ENCODE peak calls at places on chromosomes 6 and 20, in six cellular contexts. I, F, O, X, S and R are unnamed samples.

GRCh38 chr20:61927193-61927825 is 138.4 kb downstream of the TAF4 start:
- DNase-seq in I (peak; percentile 77), F (no peak), O (no peak), X (no peak), S (peak; percentile 38), R (no peak)

GRCh38 chr6:107539849-107540464 is 50.0 kb downstream of the SOBP start:
- DNase-seq in I (no peak), F (no peak), O (no peak), X (no peak), S (no peak), R (no peak)

GRCh38 chr6:44202332-44202971 is 14.3 kb upstream of the MYMX start:
- DNase-seq in I (no peak), F (no peak), O (peak; percentile 37), X (no peak), S (no peak), R (no peak)

GRCh38 chr6:92364948-92365386 is 1054.4 kb downstream of the EPHA7 start:
- DNase-seq in I (no peak), F (no peak), O (no peak), X (no peak), S (no peak), R (no peak)

GRCh38 chr6:47743744-47744143 is 38.1 kb upstream of the OPN5 start:
- DNase-seq in I (no peak), F (no peak), O (no peak), X (no peak), S (no peak), R (no peak)

GRCh38 chr6:1584996-1585668 is 24.6 kb upstream of the FOXC1 start:
- DNase-seq in I (no peak), F (no peak), O (no peak), X (no peak), S (no peak), R (no peak)

GRCh38 chr6:137640086-137640485 is 145.9 kb upstream of the OLIG3 start:
- DNase-seq in I (no peak), F (no peak), O (no peak), X (no peak), S (no peak), R (no peak)

GRCh38 chr20:37522258-37523011 is 1.4 kb downstream of the NNAT start:
- DNase-seq in I (no peak), F (peak; percentile 73), O (peak; percentile 64), X (no peak), S (peak; percentile 89), R (peak; percentile 85)

GRCh38 chr6:158854214-158855101 is 35.3 kb upstream of the EZR start:
- DNase-seq in I (no peak), F (no peak), O (no peak), X (peak; percentile 69), S (no peak), R (no peak)

GRCh38 chr6:79261666-79262065 is 27.2 kb upstream of the HMGN3 start:
- DNase-seq in I (no peak), F (no peak), O (no peak), X (no peak), S (no peak), R (no peak)

GRCh38 chr6:79403525-79403924 is 133.7 kb downstream of the LCA5 start:
- DNase-seq in I (no peak), F (no peak), O (no peak), X (no peak), S (no peak), R (no peak)

GRCh38 chr6:86629123-86629522 is 308.2 kb upstream of the HTR1E start:
- DNase-seq in I (no peak), F (no peak), O (no peak), X (no peak), S (no peak), R (no peak)

GRCh38 chr20:18164356-18164755 is 26.7 kb downstream of the KAT14 start:
- DNase-seq in I (no peak), F (no peak), O (no peak), X (no peak), S (no peak), R (no peak)

GRCh38 chr6:20811112-20811746 is 277.0 kb downstream of the CDKAL1 start:
- DNase-seq in I (no peak), F (no peak), O (peak; percentile 15), X (no peak), S (no peak), R (no peak)

GRCh38 chr20:31966991-31967655 is 828 bp upstream of the XKR7 start:
- DNase-seq in I (no peak), F (peak; percentile 52), O (no peak), X (no peak), S (no peak), R (no peak)

GRCh38 chr6:1062786-1063545 is 248.9 kb upstream of the FOXQ1 start:
- DNase-seq in I (no peak), F (no peak), O (no peak), X (no peak), S (no peak), R (no peak)

GRCh38 chr20:6026051-6026450 is 27.8 kb downstream of the LRRN4 start:
- DNase-seq in I (no peak), F (no peak), O (no peak), X (no peak), S (no peak), R (no peak)

GRCh38 chr6:46491201-46491788 is at the start of gene RCAN2:
- DNase-seq in I (peak; percentile 81), F (peak; percentile 63), O (peak; percentile 85), X (no peak), S (peak; percentile 84), R (peak; percentile 61)

GRCh38 chr20:35287509-35288324 is 3.1 kb upstream of the EIF6 start:
- DNase-seq in I (no peak), F (no peak), O (no peak), X (no peak), S (no peak), R (no peak)

GRCh38 chr20:8094845-8095244 is 37.2 kb upstream of the PLCB1 start:
- DNase-seq in I (no peak), F (no peak), O (no peak), X (no peak), S (no peak), R (no peak)

GRCh38 chr6:132811276-132811675 is 3.1 kb upstream of the RPS12 start:
- DNase-seq in I (no peak), F (no peak), O (no peak), X (no peak), S (no peak), R (no peak)

GRCh38 chr20:37627060-37627766 is 66.6 kb upstream of the CTNNBL1 start:
- DNase-seq in I (no peak), F (no peak), O (peak; percentile 18), X (no peak), S (peak; percentile 60), R (no peak)

GRCh38 chr6:156866181-156866862 is 89.1 kb downstream of the ARID1B start:
- DNase-seq in I (no peak), F (no peak), O (peak; percentile 32), X (peak; percentile 41), S (no peak), R (no peak)

GRCh38 chr6:156870926-156871539 is 93.9 kb downstream of the ARID1B start:
- DNase-seq in I (no peak), F (no peak), O (no peak), X (no peak), S (no peak), R (no peak)

GRCh38 chr6:156869986-156870398 is 92.8 kb downstream of the ARID1B start:
- DNase-seq in I (no peak), F (no peak), O (no peak), X (no peak), S (no peak), R (no peak)

GRCh38 chr6:156867121-156867520 is 89.9 kb downstream of the ARID1B start:
- DNase-seq in I (no peak), F (no peak), O (no peak), X (no peak), S (no peak), R (no peak)

DNA sequence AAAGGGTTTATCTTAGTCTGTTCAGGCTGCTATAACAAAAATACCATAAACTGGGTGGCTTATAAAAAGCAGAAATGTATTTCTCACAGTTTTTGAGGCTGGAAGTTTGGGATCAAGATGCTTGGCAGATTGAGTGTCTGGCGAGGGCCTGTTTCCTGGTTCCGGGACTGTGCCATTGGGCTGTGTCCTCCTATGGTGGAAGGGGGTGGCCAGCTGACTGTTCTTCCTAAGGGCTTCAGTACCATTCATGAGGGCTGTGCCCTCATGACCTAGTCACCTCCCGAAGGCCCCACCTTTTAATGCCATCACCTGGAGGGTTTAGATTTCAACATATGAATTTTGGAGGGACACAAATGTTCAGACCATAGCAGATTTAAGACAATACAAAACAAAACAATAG is 91.2 kb downstream of the ARID1B start:
- DNase-seq in I (no peak), F (no peak), O (no peak), X (no peak), S (no peak), R (no peak)
- H3K4me1 ChIP-seq in I (peaks cover 19% of the 10 kb centered on the region), F (no peaks in the 10 kb centered on the region), O (peaks cover 21% of the 10 kb centered on the region), X (peaks cover 20% of the 10 kb centered on the region), S (peaks cover 87% of the 10 kb centered on the region), R (peaks cover 26% of the 10 kb centered on the region)

GRCh38 chr6:42032366-42032765 is 18.0 kb upstream of the TAF8 start:
- DNase-seq in I (no peak), F (no peak), O (no peak), X (no peak), S (no peak), R (no peak)
- H3K4me1 ChIP-seq in I (peaks cover 9% of the 10 kb centered on the region), F (peaks cover 6% of the 10 kb centered on the region), O (peaks cover 28% of the 10 kb centered on the region), X (peaks cover 72% of the 10 kb centered on the region), S (peaks cover 23% of the 10 kb centered on the region), R (peaks cover 56% of the 10 kb centered on the region)

DNA sequence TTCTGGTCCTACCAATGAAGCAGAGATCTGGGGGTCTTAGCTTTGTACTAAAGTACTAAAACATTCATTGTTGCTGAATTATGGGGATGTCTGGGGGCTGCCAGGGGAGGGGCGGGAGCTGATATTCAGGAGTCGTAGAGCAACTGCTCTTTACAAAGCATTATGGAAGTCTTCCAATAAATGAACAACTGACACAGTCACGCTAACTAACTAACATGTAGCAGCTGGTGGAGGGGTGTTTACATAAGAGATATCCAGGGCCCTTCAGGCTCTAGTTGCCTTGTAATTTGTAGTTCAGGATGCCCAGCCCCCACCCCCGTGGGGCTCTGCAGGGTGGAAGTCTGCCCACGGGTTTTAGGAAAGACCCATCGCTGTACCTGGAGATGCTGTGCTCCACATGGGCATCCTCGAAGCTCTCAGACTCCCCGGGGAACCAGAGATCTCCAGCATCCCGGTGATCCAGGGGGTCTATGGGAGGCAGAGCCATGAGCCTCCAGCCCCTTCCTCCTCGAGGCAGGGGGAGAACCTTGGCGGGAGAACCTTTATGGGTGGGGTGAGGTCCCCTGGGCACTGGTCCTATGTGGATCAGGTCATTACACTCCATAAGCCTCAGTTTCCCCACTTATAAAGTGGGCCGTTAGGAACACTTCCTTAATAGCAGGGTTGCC is 3.4 kb downstream of the TREM2 start:
- DNase-seq in I (no peak), F (no peak), O (no peak), X (no peak), S (no peak), R (peak; percentile 17)
- H3K4me1 ChIP-seq in I (peaks cover 5% of the 10 kb centered on the region), F (no peaks in the 10 kb centered on the region), O (no peaks in the 10 kb centered on the region), X (no peaks in the 10 kb centered on the region), S (no peaks in the 10 kb centered on the region), R (no peaks in the 10 kb centered on the region)

DNA sequence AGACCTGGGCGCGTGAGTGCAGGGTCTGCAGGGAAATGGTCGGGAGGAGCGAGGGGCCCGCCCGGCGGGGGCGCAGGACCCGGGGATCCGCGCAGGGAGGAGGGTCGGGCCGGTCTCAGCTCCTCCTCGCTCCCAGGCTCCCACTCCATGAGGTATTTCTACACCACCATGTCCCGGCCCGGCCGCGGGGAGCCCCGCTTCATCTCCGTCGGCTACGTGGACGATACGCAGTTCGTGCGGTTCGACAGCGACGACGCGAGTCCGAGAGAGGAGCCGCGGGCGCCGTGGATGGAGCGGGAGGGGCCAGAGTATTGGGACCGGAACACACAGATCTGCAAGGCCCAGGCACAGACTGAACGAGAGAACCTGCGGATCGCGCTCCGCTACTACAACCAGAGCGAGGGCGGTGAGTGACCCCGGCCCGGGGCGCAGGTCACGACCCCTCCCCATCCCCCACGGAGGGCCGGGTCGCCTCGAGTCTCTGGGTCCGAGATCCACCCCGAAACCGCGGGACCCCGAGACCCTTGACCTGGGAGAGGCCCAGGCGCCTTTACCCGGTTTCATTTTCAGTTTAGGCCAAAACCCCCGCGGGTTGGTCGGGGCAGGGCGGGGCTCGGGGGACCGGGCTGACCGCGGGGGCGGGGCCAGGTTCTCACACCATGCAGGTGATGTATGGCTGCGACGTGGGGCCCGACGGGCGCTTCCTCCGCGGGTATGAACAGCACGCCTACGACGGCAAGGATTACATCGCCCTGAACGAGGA is 54.3 kb upstream of the HLA-A start:
- DNase-seq in I (peak; percentile 93), F (peak; percentile 27), O (peak; percentile 81), X (peak; percentile 82), S (peak; percentile 80), R (peak; percentile 96)
- H3K4me1 ChIP-seq in I (no peaks in the 10 kb centered on the region), F (no peaks in the 10 kb centered on the region), O (no peaks in the 10 kb centered on the region), X (peaks cover 15% of the 10 kb centered on the region), S (no peaks in the 10 kb centered on the region), R (no peaks in the 10 kb centered on the region)